ENCODE peak calls at places on chromosomes 4 and X, in seven cellular contexts. Z is substantia nigra; W is EL; E is AG20443; H is stimulated activated CD4-positive, alpha-beta T cell treated with anti-CD3 and anti-CD28 coated beads, Interleukin-2, amount 100 ng/mL, for 24 hours; F is NCI-H1092 treated with DMSO at 0.1 percent for 48 hours; X is mucosa of gallbladder. P is an unnamed sample.

GRCh38 chrX:115560211-115560977 is 580 bp upstream of the PLS3 start:
- DNase-seq in Z (no peak), F (no peak), H (no peak), X (no peak), W (peak), E (no peak), P (peak)

GRCh38 chrX:97563531-97564133 is 679.9 kb downstream of the RPA4 start:
- DNase-seq in E (peak), Z (peak), X (peak), W (peak), F (peak), H (peak), P (peak)

GRCh38 chrX:77275392-77275791 is 171.8 kb upstream of the FGF16 start:
- DNase-seq in E (no peak), F (no peak), X (no peak), H (no peak), Z (no peak), W (no peak), P (no peak)

GRCh38 chr4:124803026-124803425 is 90.5 kb upstream of the ANKRD50 start:
- DNase-seq in X (no peak), W (no peak), F (no peak), E (no peak), H (no peak), Z (no peak), P (no peak)

GRCh38 chrX:133776072-133776471 is 209.3 kb downstream of the GPC3 start:
- DNase-seq in E (peak), W (peak), Z (no peak), X (no peak), H (peak), F (peak), P (no peak)

GRCh38 chr4:109947457-109947856 is 34.8 kb downstream of the EGF start:
- DNase-seq in F (no peak), E (no peak), W (peak), X (no peak), Z (no peak), H (no peak), P (no peak)

GRCh38 chrX:134525086-134525792 is 65.3 kb downstream of the HPRT1 start:
- DNase-seq in F (no peak), X (no peak), Z (no peak), W (peak), E (no peak), H (no peak), P (no peak)

GRCh38 chr4:120286813-120287212 is 220.2 kb upstream of the MAD2L1 start:
- DNase-seq in X (no peak), H (no peak), E (peak), Z (no peak), F (no peak), W (no peak), P (no peak)

GRCh38 chr4:879730-880079 is 52.4 kb downstream of the GAK start:
- DNase-seq in F (no peak), Z (no peak), H (peak), X (no peak), E (no peak), W (no peak), P (no peak)

GRCh38 chrX:119728487-119728886 is 29.9 kb upstream of the SOWAHD start:
- DNase-seq in W (no peak), H (no peak), Z (no peak), X (no peak), F (peak), E (peak), P (no peak)

GRCh38 chr4:174398728-174399127 is 115.0 kb downstream of the CEP44 start:
- DNase-seq in Z (no peak), H (no peak), F (no peak), X (no peak), E (peak), W (peak), P (peak)

GRCh38 chr4:109886303-109886702 is 26.4 kb upstream of the EGF start:
- DNase-seq in H (no peak), E (no peak), X (no peak), F (no peak), Z (no peak), W (no peak), P (no peak)

GRCh38 chr4:142961866-142962265 is 115.8 kb upstream of the INPP4B start:
- DNase-seq in F (no peak), X (no peak), H (no peak), E (no peak), W (no peak), Z (no peak), P (no peak)